ENCODE peak calls at places on chromosomes 6 and 20, in four cellular contexts. R is GM12878, P is K562, O is HepG2. E is an unnamed sample.

GRCh38 chr6:162852810-162853577 is 125.2 kb downstream of the PACRG start:
- DNase-seq in R (no peak), O (no peak), P (no peak), E (no peak)

GRCh38 chr20:16363832-16364687 is 209.2 kb downstream of the KIF16B start:
- DNase-seq in O (no peak), P (no peak), R (no peak), E (no peak)

GRCh38 chr6:30441171-30441570 is 48.1 kb upstream of the HLA-E start:
- DNase-seq in P (no peak), O (no peak), R (no peak), E (no peak)

GRCh38 chr6:96816182-96816888 is 20.9 kb downstream of the GPR63 start:
- DNase-seq in R (no peak), O (no peak), P (no peak), E (no peak)

GRCh38 chr20:37245181-37245580 is 16.4 kb downstream of the GHRH start:
- DNase-seq in O (no peak), R (no peak), P (no peak), E (no peak)

GRCh38 chr6:1494671-1495070 is 105.3 kb downstream of the FOXF2 start:
- DNase-seq in O (no peak), R (no peak), P (no peak), E (no peak)

GRCh38 chr6:69792292-69792691 is 4.5 kb downstream of the LMBRD1 start:
- DNase-seq in P (no peak), O (no peak), R (no peak), E (no peak)

GRCh38 chr6:138031417-138031816 is 75.8 kb downstream of the PERP start:
- DNase-seq in P (no peak), O (no peak), R (no peak), E (no peak)

GRCh38 chr20:51159303-51159702 is 136.4 kb upstream of the KCNG1 start:
- DNase-seq in P (no peak), O (no peak), R (no peak), E (no peak)

GRCh38 chr6:108452725-108453195 is 108.0 kb upstream of the FOXO3 start:
- DNase-seq in P (no peak), R (no peak), O (no peak), E (no peak)

GRCh38 chr6:168183613-168183970 is 104.6 kb upstream of the FRMD1 start:
- DNase-seq in P (no peak), R (no peak), O (no peak), E (no peak)

GRCh38 chr6:115613488-115613887 is 447.2 kb downstream of the FRK start:
- DNase-seq in P (no peak), O (no peak), R (no peak), E (no peak)

GRCh38 chr6:12592634-12593033 is 123.9 kb upstream of the PHACTR1 start:
- DNase-seq in O (no peak), R (no peak), P (no peak), E (no peak)

GRCh38 chr6:7052441-7052936 is 55.3 kb upstream of the RREB1 start:
- DNase-seq in P (no peak), O (no peak), R (no peak), E (peak)

GRCh38 chr6:117317261-117317660 is 51.9 kb downstream of the VGLL2 start:
- DNase-seq in P (no peak), O (peak), R (no peak), E (no peak)

GRCh38 chr6:99165838-99166237 is 183.6 kb downstream of the FAXC start:
- DNase-seq in O (no peak), R (no peak), P (no peak), E (no peak)

GRCh38 chr6:105680131-105680530 is 277.2 kb upstream of the PREP start:
- DNase-seq in P (no peak), R (no peak), O (no peak), E (no peak)

GRCh38 chr6:357791-358341 is 33.7 kb upstream of the IRF4 start:
- DNase-seq in R (no peak), P (no peak), O (no peak), E (no peak)

GRCh38 chr20:36474563-36474962 is 66.8 kb upstream of the MYL9 start:
- DNase-seq in O (no peak), R (no peak), P (no peak), E (no peak)

GRCh38 chr6:52231411-52232127 is 12.7 kb downstream of the IL17F start:
- DNase-seq in O (no peak), R (peak), P (no peak), E (no peak)

GRCh38 chr6:159788757-159789376 is 535 bp downstream of the TCP1 start:
- DNase-seq in P (peak), O (peak), R (no peak), E (peak)

GRCh38 chr6:95489185-95489863 is 88.0 kb upstream of the MANEA start:
- DNase-seq in P (no peak), O (no peak), R (no peak), E (no peak)

GRCh38 chr6:15410126-15410391 is 164.2 kb downstream of the JARID2 start:
- DNase-seq in O (no peak), P (peak), R (no peak), E (no peak)

GRCh38 chr6:21636876-21637275 is 43.3 kb downstream of the SOX4 start:
- DNase-seq in R (no peak), P (no peak), O (no peak), E (no peak)

GRCh38 chr20:38116409-38117165 is 48.5 kb downstream of the TGM2 start:
- DNase-seq in O (no peak), P (no peak), R (no peak), E (no peak)

GRCh38 chr6:134669531-134669930 is 280.4 kb downstream of the ALDH8A1 start:
- DNase-seq in O (no peak), P (no peak), R (no peak), E (no peak)

GRCh38 chr6:118660218-118660569 is 8.8 kb upstream of the CEP85L start:
- DNase-seq in O (no peak), R (no peak), P (peak), E (no peak)

GRCh38 chr20:11091496-11091895 is 417.7 kb upstream of the JAG1 start:
- DNase-seq in O (no peak), R (no peak), P (no peak), E (no peak)

GRCh38 chr20:25376236-25376635 is 14.4 kb downstream of the ABHD12 start:
- DNase-seq in P (no peak), R (no peak), O (no peak), E (no peak)

GRCh38 chr20:25380945-25381614 is 9.6 kb downstream of the ABHD12 start:
- DNase-seq in R (no peak), O (no peak), P (no peak), E (no peak)

GRCh38 chr20:25376886-25377285 is 13.7 kb downstream of the ABHD12 start:
- DNase-seq in R (no peak), O (no peak), P (no peak), E (no peak)

GRCh38 chr20:25378884-25379733 is 11.5 kb downstream of the ABHD12 start:
- DNase-seq in O (no peak), R (no peak), P (no peak), E (no peak)

DNA sequence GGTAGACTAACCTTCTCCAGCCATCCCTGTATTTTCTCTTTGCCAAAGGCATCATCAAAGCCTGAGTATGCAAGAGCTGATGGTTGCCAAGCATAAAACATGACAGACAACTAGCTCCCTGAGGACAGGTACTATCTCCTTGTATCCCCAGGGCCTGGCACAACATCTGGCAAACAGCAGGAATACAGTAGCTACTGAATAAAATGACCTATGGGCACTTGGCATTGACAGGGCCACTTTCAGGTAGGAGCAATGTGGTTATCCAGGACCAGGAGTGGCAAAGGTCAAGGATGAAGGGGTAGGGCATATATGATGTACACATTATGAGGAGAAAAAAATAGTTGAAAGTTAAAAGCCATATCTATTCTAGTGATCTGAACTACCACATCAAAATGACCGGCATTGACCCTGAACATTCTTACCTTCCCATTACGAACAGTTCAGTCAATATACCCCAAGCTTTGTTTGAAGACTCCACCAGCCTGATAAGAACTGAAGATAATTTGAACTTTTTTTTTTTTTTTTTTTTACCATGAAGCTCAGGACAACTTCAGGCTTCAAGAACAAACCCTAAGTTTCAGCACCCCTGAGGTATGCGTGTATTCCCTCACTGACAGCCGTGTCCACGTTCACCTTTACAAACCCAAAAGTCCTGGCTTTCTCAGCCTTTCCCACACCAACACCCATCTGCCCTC is 12.3 kb downstream of the ABHD12 start:
- DNase-seq in P (no peak), R (no peak), O (peak), E (no peak)
- TF ChIP-seq CREM in P (no peak), R (no peak), O (peak), E (no peak)

GRCh38 chr6:98054453-98054852 is 771.4 kb upstream of the MMS22L start:
- DNase-seq in O (no peak), P (no peak), R (no peak), E (no peak)
- TF ChIP-seq CREM in O (no peak), P (no peak), R (no peak), E (no peak)

GRCh38 chr6:34017106-34017805 is 128.6 kb downstream of the GRM4 start:
- DNase-seq in P (no peak), O (no peak), R (no peak), E (no peak)
- TF ChIP-seq CREM in P (no peak), O (no peak), R (no peak), E (no peak)

GRCh38 chr20:23127506-23128279 is 41.6 kb upstream of the CD93 start:
- DNase-seq in P (no peak), R (no peak), O (no peak), E (no peak)

GRCh38 chr20:23130622-23130916 is 44.4 kb upstream of the CD93 start:
- DNase-seq in P (no peak), O (no peak), R (no peak), E (no peak)

GRCh38 chr20:23128461-23129125 is 42.5 kb upstream of the CD93 start:
- DNase-seq in P (no peak), O (no peak), R (no peak), E (no peak)

GRCh38 chr20:23129891-23130621 is 43.9 kb upstream of the CD93 start:
- DNase-seq in O (no peak), P (no peak), R (no peak), E (no peak)

GRCh38 chr20:23129256-23129655 is 43.1 kb upstream of the CD93 start:
- DNase-seq in O (no peak), P (no peak), R (no peak), E (no peak)
- TF ChIP-seq CREM in O (no peak), P (no peak), R (no peak), E (no peak)

GRCh38 chr6:132971676-132972075 is 157.3 kb downstream of the RPS12 start:
- DNase-seq in P (no peak), R (no peak), O (no peak), E (no peak)

GRCh38 chr6:132968419-132968950 is 154.1 kb downstream of the RPS12 start:
- DNase-seq in O (no peak), P (no peak), R (no peak), E (no peak)

GRCh38 chr6:132967871-132968270 is 153.5 kb downstream of the RPS12 start:
- DNase-seq in R (no peak), P (no peak), O (no peak), E (no peak)

GRCh38 chr6:132972254-132972653 is 157.9 kb downstream of the RPS12 start:
- DNase-seq in R (no peak), P (no peak), O (no peak), E (no peak)

DNA sequence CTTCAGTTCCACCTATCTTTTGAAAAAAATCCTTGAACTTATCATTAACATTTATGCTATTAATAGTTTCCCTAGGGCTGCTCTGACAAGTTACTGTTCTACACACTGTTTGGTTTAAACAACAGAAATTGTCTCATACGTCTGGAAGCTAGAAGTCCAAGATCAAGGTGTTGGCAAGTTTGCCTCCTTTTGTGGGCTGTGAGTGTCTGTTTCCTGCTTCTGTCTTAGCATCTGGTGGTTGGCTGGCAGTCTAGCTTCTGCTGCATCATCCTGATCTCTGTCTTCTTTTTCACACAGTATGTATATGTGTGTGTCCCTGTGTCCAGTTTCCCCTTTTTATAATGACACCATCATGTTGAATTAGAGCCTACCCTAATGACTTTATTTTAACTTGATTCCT is 154.8 kb downstream of the RPS12 start:
- DNase-seq in P (no peak), R (no peak), O (no peak), E (no peak)
- TF ChIP-seq CREM in P (no peak), R (no peak), O (no peak), E (no peak)

GRCh38 chr20:49712118-49712517 is 1.6 kb downstream of the B4GALT5 start:
- DNase-seq in O (no peak), P (no peak), R (no peak), E (no peak)
- TF ChIP-seq CREM in O (no peak), P (no peak), R (no peak), E (no peak)